ENCODE peak calls at places on chromosomes 4 and X, in ten cellular contexts. Y is C1 segment of cervical spinal cord; U is aorta; T is HFFc6; B is sciatic nerve; Z is H1; W is AG09309; I is T follicular helper cell; G is CD8-positive, alpha-beta T cell; E is epithelial cell of esophagus. J is an unnamed sample.

GRCh38 chr4:166165829-166166420 is 292.9 kb downstream of the TLL1 start:
- DNase-seq in I (no peak), Y (no peak), Z (no peak), B (no peak), E (peak; percentile 79), W (peak; percentile 27), T (peak; percentile 78), G (no peak), U (no peak), J (peak; percentile 59)

GRCh38 chr4:48698029-48698901 is 81.8 kb downstream of the FRYL start:
- DNase-seq in T (peak; percentile 88), U (no peak), Z (no peak), W (peak; percentile 45), B (peak; percentile 70), E (peak; percentile 98), G (no peak), I (no peak), Y (no peak), J (peak; percentile 94)

GRCh38 chrX:114675365-114675764 is 91.5 kb downstream of the HTR2C start:
- DNase-seq in U (no peak), T (peak; percentile 20), Z (no peak), G (no peak), W (peak; percentile 14), B (no peak), Y (no peak), I (no peak), E (no peak), J (no peak)

GRCh38 chr4:74203467-74203866 is 45.5 kb downstream of the MTHFD2L start:
- DNase-seq in I (no peak), U (no peak), W (no peak), Y (no peak), G (no peak), B (no peak), Z (no peak), T (no peak), E (no peak), J (no peak)

GRCh38 chr4:185956546-185956945 is 112.4 kb upstream of the TLR3 start:
- DNase-seq in Y (no peak), G (no peak), I (no peak), E (no peak), T (no peak), Z (no peak), U (no peak), W (no peak), B (no peak), J (no peak)

GRCh38 chr4:165027762-165028402 is 3.9 kb upstream of the TRIM60 start:
- DNase-seq in E (no peak), W (no peak), G (no peak), U (no peak), Z (no peak), B (no peak), T (no peak), I (no peak), Y (no peak), J (no peak)

GRCh38 chr4:54719378-54719777 is 61.6 kb downstream of the KIT start:
- DNase-seq in T (no peak), Z (no peak), E (no peak), G (no peak), B (no peak), U (no peak), W (no peak), I (no peak), Y (no peak), J (no peak)

GRCh38 chrX:97027384-97027922 is 143.7 kb downstream of the RPA4 start:
- DNase-seq in E (no peak), U (no peak), I (no peak), T (no peak), W (no peak), Z (peak; percentile 35), Y (no peak), G (no peak), B (no peak), J (no peak)

GRCh38 chrX:9610774-9611392 is 146.0 kb downstream of the TBL1X start:
- DNase-seq in G (no peak), B (no peak), T (no peak), I (no peak), U (no peak), Y (no peak), Z (no peak), E (peak; percentile 8), W (no peak), J (no peak)

GRCh38 chrX:154002215-154002719 is 17.4 kb downstream of the IRAK1 start:
- DNase-seq in U (no peak), B (no peak), G (no peak), T (peak; percentile 25), E (peak; percentile 60), Y (no peak), W (peak; percentile 57), I (no peak), Z (no peak), J (no peak)

GRCh38 chr4:140735317-140735716 is 20.9 kb downstream of the TBC1D9 start:
- DNase-seq in Z (no peak), T (no peak), Y (no peak), E (no peak), B (no peak), G (no peak), I (no peak), U (no peak), W (no peak), J (no peak)

GRCh38 chr4:128006592-128006991 is 41.4 kb downstream of the ABHD18 start:
- DNase-seq in E (peak; percentile 68), W (no peak), U (no peak), T (peak; percentile 36), I (no peak), Y (no peak), B (no peak), Z (no peak), G (no peak), J (peak; percentile 8)

GRCh38 chr4:128604204-128604603 is 205.3 kb upstream of the JADE1 start:
- DNase-seq in U (no peak), Y (no peak), Z (no peak), B (no peak), W (no peak), G (no peak), T (no peak), I (no peak), E (no peak), J (no peak)

GRCh38 chr4:34720563-34720962 is 1523.8 kb downstream of the ARAP2 start:
- DNase-seq in U (no peak), E (peak; percentile 56), I (no peak), Z (no peak), B (no peak), T (peak; percentile 8), G (no peak), Y (no peak), W (peak; percentile 21), J (peak; percentile 8)

GRCh38 chr4:149785686-149786431 is 29.8 kb downstream of the IQCM start:
- DNase-seq in B (no peak), Y (no peak), E (no peak), G (no peak), Z (no peak), U (no peak), W (peak; percentile 66), I (no peak), T (no peak), J (peak; percentile 39)

GRCh38 chr4:5635826-5636196 is 72.5 kb downstream of the EVC2 start:
- DNase-seq in W (peak; percentile 34), I (no peak), T (peak; percentile 89), G (no peak), U (no peak), Y (no peak), Z (no peak), B (no peak), E (peak; percentile 85), J (peak; percentile 87)

GRCh38 chr4:155190099-155190498 is 18.3 kb upstream of the NPY2R start:
- DNase-seq in Z (no peak), Y (no peak), I (no peak), U (no peak), G (no peak), E (no peak), W (no peak), B (no peak), T (no peak), J (no peak)

GRCh38 chr4:8221476-8221875 is 22.4 kb downstream of the SH3TC1 start:
- DNase-seq in W (peak; percentile 29), Y (no peak), Z (no peak), T (peak; percentile 31), E (no peak), G (no peak), U (no peak), I (no peak), B (no peak), J (no peak)

GRCh38 chr4:184384056-184384809 is 90.1 kb downstream of the IRF2 start:
- DNase-seq in Z (no peak), U (no peak), Y (no peak), T (peak; percentile 67), B (no peak), I (no peak), G (no peak), W (peak; percentile 79), E (peak; percentile 95), J (peak; percentile 93)

GRCh38 chr4:105710678-105711077 is 2.1 kb downstream of the GSTCD start:
- DNase-seq in G (no peak), T (peak; percentile 16), W (no peak), I (no peak), E (peak; percentile 13), Y (no peak), Z (no peak), B (no peak), U (no peak), J (peak; percentile 47)

GRCh38 chrX:55451990-55452824 is at the start of gene MAGEH1:
- DNase-seq in G (peak; percentile 59), I (peak; percentile 72), E (peak; percentile 66), T (peak; percentile 75), B (peak; percentile 87), U (peak; percentile 92), W (peak; percentile 23), Y (no peak), Z (peak; percentile 62), J (peak; percentile 45)

GRCh38 chrX:123818243-123818642 is 41.6 kb upstream of the XIAP start:
- DNase-seq in W (no peak), U (no peak), B (no peak), Z (no peak), I (no peak), G (no peak), E (peak; percentile 97), Y (no peak), T (peak; percentile 87), J (peak; percentile 96)

GRCh38 chrX:130285069-130285620 is 16.4 kb upstream of the ZNF280C start:
- DNase-seq in G (no peak), U (no peak), Z (no peak), Y (no peak), I (no peak), B (no peak), T (peak; percentile 55), E (peak; percentile 73), W (no peak), J (peak; percentile 31)

GRCh38 chr4:48375651-48376291 is 34.4 kb downstream of the SLAIN2 start:
- DNase-seq in Y (no peak), W (peak; percentile 55), Z (no peak), I (no peak), B (no peak), G (no peak), E (peak; percentile 93), U (no peak), T (peak; percentile 79), J (peak; percentile 83)

GRCh38 chr4:87838207-87838606 is 5.4 kb downstream of the MEPE start:
- DNase-seq in W (no peak), Y (no peak), B (no peak), I (no peak), E (peak; percentile 40), U (no peak), G (no peak), T (no peak), Z (no peak), J (no peak)

GRCh38 chrX:112636951-112637541 is 42.7 kb downstream of the LHFPL1 start:
- DNase-seq in I (no peak), Z (no peak), T (peak; percentile 27), Y (no peak), W (peak; percentile 65), G (no peak), B (no peak), E (no peak), U (no peak), J (no peak)